ENCODE peak calls at places on chromosomes 6 and 20, in six cellular contexts. H is prostate gland, Z is stomach, G is spleen, L is breast epithelium, P is HCT116. I is an unnamed sample.

GRCh38 chr6:137166247-137167098 is 7.0 kb downstream of the IL22RA2 start:
- DNase-seq in Z (no peak), H (no peak), P (no peak), G (no peak), L (no peak), I (no peak)

GRCh38 chr6:132663661-132664060 is 4.7 kb upstream of the TAAR1 start:
- DNase-seq in Z (no peak), L (no peak), P (no peak), H (no peak), G (no peak), I (no peak)

GRCh38 chr6:2542858-2543218 is 207.9 kb downstream of the MYLK4 start:
- DNase-seq in P (no peak), H (no peak), Z (no peak), G (no peak), L (no peak), I (no peak)

GRCh38 chr20:30485331-30486102 is 771.9 kb upstream of the DEFB115 start:
- DNase-seq in Z (no peak), H (no peak), L (no peak), P (no peak), G (peak), I (no peak)

GRCh38 chr6:114390176-114390575 is 47.4 kb upstream of the HS3ST5 start:
- DNase-seq in L (no peak), G (no peak), P (no peak), Z (no peak), H (no peak), I (no peak)

GRCh38 chr20:63343460-63344150 is 17.5 kb downstream of the CHRNA4 start:
- DNase-seq in Z (no peak), H (no peak), P (no peak), G (peak), L (no peak), I (no peak)

GRCh38 chr6:46914279-46914810 is 7.4 kb downstream of the ADGRF5 start:
- DNase-seq in L (no peak), Z (no peak), G (no peak), P (no peak), H (no peak), I (no peak)

GRCh38 chr6:14748679-14749078 is 497.2 kb upstream of the JARID2 start:
- DNase-seq in P (no peak), L (no peak), Z (no peak), G (no peak), H (no peak), I (no peak)

GRCh38 chr20:46739441-46740213 is 30.2 kb downstream of the SLC2A10 start:
- DNase-seq in H (peak), G (no peak), L (peak), P (peak), Z (peak), I (no peak)

GRCh38 chr6:42864602-42865001 is 14.8 kb upstream of the RPL7L1 start:
- DNase-seq in H (no peak), G (no peak), L (no peak), Z (no peak), P (no peak), I (no peak)

GRCh38 chr6:31403283-31403989 is at the start of gene MICA:
- DNase-seq in L (peak), G (peak), Z (peak), H (peak), P (peak), I (peak)
- TF ChIP-seq POLR2A in L (peak), G (no peak), Z (no peak), H (peak), P (peak), I (no peak)

GRCh38 chr6:160139420-160139851 is 17.8 kb downstream of the SLC22A1 start:
- DNase-seq in P (no peak), G (no peak), H (no peak), Z (no peak), L (no peak), I (no peak)
- TF ChIP-seq POLR2AphosphoS5 in P (no peak), G (no peak), H (no peak), Z (no peak), L (no peak), I (no peak)

DNA sequence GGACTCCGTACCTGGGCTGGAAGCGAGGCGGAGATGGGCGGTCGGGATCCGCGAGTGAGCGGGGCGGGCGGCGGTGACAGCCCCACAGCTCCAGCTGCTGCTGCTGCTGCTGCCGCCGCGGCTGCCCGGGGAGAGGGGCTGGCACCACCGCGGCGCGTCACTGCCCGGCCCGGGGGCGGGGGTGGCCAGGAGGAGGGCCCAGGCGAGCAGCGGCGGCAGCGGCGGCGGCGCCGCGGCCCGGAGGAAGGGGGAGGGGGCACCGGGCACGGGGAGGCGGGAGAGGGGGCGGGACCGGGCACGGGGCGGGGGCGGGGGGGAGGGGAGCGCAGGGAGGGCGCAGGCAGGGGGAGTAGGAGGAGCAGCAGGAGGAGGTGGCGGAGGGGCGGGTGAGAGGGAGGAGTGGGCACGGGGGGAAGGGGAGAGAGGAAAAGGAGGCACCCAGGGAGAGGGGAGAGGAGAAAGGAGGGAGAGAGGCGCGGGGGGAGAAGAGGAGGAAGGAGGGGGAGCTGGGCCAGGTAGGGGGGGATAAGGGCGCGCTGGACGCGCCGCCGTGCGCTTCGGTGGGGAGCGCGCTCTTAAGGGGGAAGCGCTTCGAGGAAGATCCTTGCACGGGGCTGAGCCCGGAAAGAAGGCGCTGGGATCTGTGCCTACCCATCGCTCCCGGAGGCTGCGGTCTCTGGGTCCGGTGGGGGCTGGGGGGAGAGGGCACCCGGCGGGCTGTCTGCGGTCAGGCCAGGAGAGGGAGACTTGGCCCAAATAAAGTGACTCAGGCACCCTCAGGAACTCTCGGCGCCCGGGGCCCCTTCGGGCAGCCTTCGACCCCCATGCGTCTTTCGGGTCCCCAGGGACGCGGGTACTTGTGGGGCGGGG is 101.5 kb downstream of the NOL4L start:
- DNase-seq in Z (peak), H (peak), G (peak), L (no peak), P (peak), I (peak)
- TF ChIP-seq POLR2A in Z (no peak), H (peak), G (no peak), L (no peak), P (no peak), I (no peak)

DNA sequence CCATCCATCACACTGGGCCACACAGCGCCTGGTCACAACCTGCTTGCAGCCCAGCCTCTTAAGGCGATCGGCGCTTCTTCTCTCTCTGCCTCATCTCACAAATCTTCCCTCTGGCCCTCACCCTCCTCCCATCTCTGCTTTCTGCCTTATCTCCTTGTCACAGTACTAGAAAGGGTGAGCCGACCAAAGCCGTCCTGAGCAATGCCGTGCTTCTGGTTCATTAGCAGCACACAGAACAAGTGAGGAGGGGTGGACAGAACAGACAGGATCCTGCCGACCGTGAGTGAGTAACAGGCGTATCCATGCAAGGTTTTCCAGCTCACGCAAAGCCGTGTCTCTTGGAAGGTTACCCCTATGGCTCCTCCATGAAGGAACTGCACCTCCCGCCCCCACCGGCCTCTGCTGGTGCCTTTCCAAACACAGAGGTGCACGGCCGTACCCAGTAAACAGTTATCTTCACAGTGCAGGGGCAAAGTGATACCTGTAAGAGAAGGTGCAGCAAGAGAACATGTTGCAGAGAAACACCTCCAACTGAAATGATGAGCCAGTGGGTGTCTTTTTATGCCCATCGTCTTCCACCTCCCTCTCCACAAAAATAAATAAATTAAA is 331.7 kb downstream of the FARS2 start:
- DNase-seq in P (no peak), L (no peak), G (no peak), H (no peak), Z (no peak), I (no peak)
- TF ChIP-seq POLR2AphosphoS5 in P (no peak), L (no peak), G (no peak), H (no peak), Z (no peak), I (no peak)

GRCh38 chr20:38141154-38141888 is 23.7 kb downstream of the TGM2 start:
- DNase-seq in Z (no peak), H (no peak), L (no peak), G (peak), P (no peak), I (no peak)

GRCh38 chr20:38139156-38139912 is 25.7 kb downstream of the TGM2 start:
- DNase-seq in L (no peak), H (no peak), P (no peak), Z (no peak), G (peak), I (no peak)

GRCh38 chr20:38141889-38142494 is 23.1 kb downstream of the TGM2 start:
- DNase-seq in Z (no peak), H (no peak), L (no peak), P (no peak), G (peak), I (no peak)

GRCh38 chr20:38138086-38138777 is 26.8 kb downstream of the TGM2 start:
- DNase-seq in L (no peak), P (no peak), H (no peak), Z (no peak), G (peak), I (no peak)

GRCh38 chr20:38139919-38140753 is 24.9 kb downstream of the TGM2 start:
- DNase-seq in Z (no peak), G (peak), P (no peak), L (no peak), H (no peak), I (no peak)
- TF ChIP-seq POLR2A in Z (no peak), G (no peak), P (no peak), L (no peak), H (no peak), I (no peak)